ENCODE peak calls at places on chromosomes 5 and 9, in five cellular contexts. H is adrenal gland, R is HCT116, I is heart right ventricle, C is BE2C. J is an unnamed sample.

GRCh38 chr5:9686211-9686610 is 56.1 kb upstream of the TAS2R1 start:
- DNase-seq in R (no peak), H (no peak), I (no peak), C (no peak), J (no peak)

GRCh38 chr5:161311965-161312364 is 234.6 kb downstream of the GABRB2 start:
- DNase-seq in R (no peak), H (no peak), C (no peak), I (no peak), J (peak)

GRCh38 chr9:96441798-96442445 is 8.0 kb upstream of the HABP4 start:
- DNase-seq in C (no peak), H (no peak), I (no peak), R (no peak), J (peak)

GRCh38 chr9:107999890-108000289 is 510.3 kb upstream of the KLF4 start:
- DNase-seq in R (peak), C (no peak), H (no peak), I (no peak), J (no peak)

GRCh38 chr9:31908158-31908890 is 476.1 kb upstream of the ACO1 start:
- DNase-seq in H (no peak), I (no peak), C (no peak), R (peak), J (peak)

GRCh38 chr5:171739246-171739645 is 46.4 kb upstream of the SMIM23 start:
- DNase-seq in H (no peak), R (no peak), I (no peak), C (no peak), J (no peak)

GRCh38 chr5:150604894-150605440 is 35.5 kb upstream of the SYNPO start:
- DNase-seq in I (no peak), C (no peak), H (no peak), R (no peak), J (no peak)

GRCh38 chr9:130137870-130138653 is 34.1 kb upstream of the NCS1 start:
- DNase-seq in I (peak), R (no peak), H (peak), C (no peak), J (no peak)

GRCh38 chr5:102798103-102798502 is 43.0 kb downstream of the PAM start:
- DNase-seq in C (no peak), I (no peak), R (no peak), H (no peak), J (no peak)

GRCh38 chr9:89256690-89257089 is 54.3 kb upstream of the CKS2 start:
- DNase-seq in I (no peak), C (no peak), R (no peak), H (no peak), J (no peak)

GRCh38 chr5:141003791-141004601 is 37.7 kb downstream of the PCDHAC2 start:
- DNase-seq in H (no peak), I (no peak), C (peak), R (peak), J (no peak)

GRCh38 chr9:93177676-93178075 is 6.3 kb upstream of the WNK2 start:
- DNase-seq in H (no peak), C (peak), R (no peak), I (no peak), J (no peak)

GRCh38 chr9:133207540-133208170 is 1.4 kb downstream of the OBP2B start:
- DNase-seq in I (no peak), C (no peak), R (no peak), H (no peak), J (no peak)

GRCh38 chr9:132773764-132774339 is 103.6 kb downstream of the GTF3C4 start:
- DNase-seq in H (no peak), I (no peak), R (no peak), C (no peak), J (no peak)

GRCh38 chr5:15026011-15026481 is 154.5 kb upstream of the ANKH start:
- DNase-seq in I (no peak), H (no peak), C (no peak), R (no peak), J (no peak)

GRCh38 chr5:129506092-129506491 is 46.0 kb downstream of the ADAMTS19 start:
- DNase-seq in C (no peak), I (no peak), H (no peak), R (no peak), J (no peak)

GRCh38 chr9:123957168-123957721 is 27.3 kb upstream of the DENND1A start:
- DNase-seq in R (no peak), H (no peak), I (no peak), C (no peak), J (no peak)

GRCh38 chr5:158967566-158967965 is 132.2 kb downstream of the EBF1 start:
- DNase-seq in R (no peak), I (no peak), H (no peak), C (no peak), J (peak)

GRCh38 chr5:122870219-122870856 is 24.9 kb downstream of the SNX24 start:
- DNase-seq in I (no peak), C (no peak), H (no peak), R (no peak), J (no peak)

GRCh38 chr9:137462396-137463193 is 3.5 kb upstream of the NSMF start:
- DNase-seq in R (no peak), H (no peak), I (no peak), C (peak), J (no peak)

GRCh38 chr5:119808474-119808873 is 179.1 kb downstream of the FAM170A start:
- DNase-seq in C (no peak), H (no peak), I (no peak), R (no peak), J (no peak)

GRCh38 chr9:118170032-118170955 is 466.1 kb downstream of the TLR4 start:
- DNase-seq in R (no peak), C (peak), H (peak), I (no peak), J (peak)

GRCh38 chr5:52961238-52961637 is 27.9 kb upstream of the ITGA2 start:
- DNase-seq in H (peak), R (no peak), I (no peak), C (peak), J (no peak)

GRCh38 chr9:33130501-33130900 is 36.6 kb downstream of the B4GALT1 start:
- DNase-seq in I (no peak), R (no peak), C (no peak), H (no peak), J (peak)

GRCh38 chr9:117189121-117189520 is 225.7 kb downstream of the ASTN2 start:
- DNase-seq in I (no peak), C (no peak), R (no peak), H (no peak), J (no peak)

GRCh38 chr9:89985078-89985477 is 380.3 kb downstream of the GADD45G start:
- DNase-seq in I (no peak), R (no peak), H (no peak), C (no peak), J (no peak)

GRCh38 chr5:45274241-45274640 is 421.9 kb downstream of the HCN1 start:
- DNase-seq in R (no peak), C (no peak), H (no peak), I (no peak), J (no peak)

GRCh38 chr5:10689391-10690081 is 71.5 kb downstream of the DAP start:
- DNase-seq in C (peak), H (peak), R (no peak), I (no peak), J (peak)

GRCh38 chr5:54889826-54890225 is 95.6 kb downstream of the ESM1 start:
- DNase-seq in R (no peak), C (no peak), I (no peak), H (no peak), J (no peak)

GRCh38 chr9:27412963-27413362 is 111.1 kb upstream of the IFNK start:
- DNase-seq in I (no peak), R (no peak), H (no peak), C (no peak), J (no peak)

DNA sequence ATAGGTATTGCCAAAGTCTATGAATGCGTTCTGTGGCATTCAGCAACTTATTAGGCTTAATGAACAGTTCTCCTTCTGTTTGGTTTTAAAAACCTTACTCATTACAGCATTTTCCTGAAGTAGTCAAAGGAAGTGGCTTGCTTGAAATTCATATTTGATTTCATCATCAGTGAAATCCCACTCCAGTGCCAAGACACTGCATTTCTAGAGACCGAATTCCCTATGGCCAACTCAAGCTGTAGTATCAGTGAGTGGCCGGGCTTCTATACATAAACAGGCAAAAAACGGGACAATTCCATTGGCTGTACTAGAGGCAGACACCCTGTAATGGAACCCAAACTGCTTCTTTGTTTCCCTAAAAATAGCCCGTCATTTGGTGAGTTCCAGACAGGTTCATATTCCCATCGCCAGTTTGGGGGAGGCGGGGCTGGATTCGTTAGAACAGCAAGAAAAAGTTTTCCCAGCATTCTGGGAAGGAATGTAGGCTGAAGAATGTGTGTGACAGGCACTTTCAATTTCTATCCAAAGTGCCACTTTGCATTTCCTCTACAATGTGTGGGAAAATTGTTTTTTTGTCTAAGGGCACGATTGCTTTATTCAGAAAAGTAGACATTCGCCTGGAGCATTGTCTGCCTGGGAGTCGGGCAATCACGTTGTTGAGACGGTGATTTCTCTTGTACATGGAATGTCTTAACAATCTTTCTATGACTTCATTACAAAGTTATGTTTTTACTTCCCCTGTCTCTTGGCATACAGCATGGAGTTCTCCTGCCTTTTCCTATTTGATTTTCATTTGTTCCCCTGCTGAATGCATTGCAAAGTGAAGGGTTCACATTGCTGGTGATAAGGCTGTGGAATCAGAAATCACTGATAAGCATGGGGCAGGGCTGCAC is 141.8 kb upstream of the MAST4 start:
- DNase-seq in C (no peak), I (no peak), H (no peak), R (no peak), J (no peak)
- H3K4me3 ChIP-seq in C (no peak), I (peak), H (no peak), R (no peak), J (no peak)

GRCh38 chr5:6432206-6432605 is 16.5 kb upstream of the UBE2QL1 start:
- DNase-seq in I (no peak), C (no peak), R (no peak), H (no peak), J (no peak)

GRCh38 chr5:6431214-6432195 is 17.2 kb upstream of the UBE2QL1 start:
- DNase-seq in R (no peak), C (no peak), H (no peak), I (no peak), J (no peak)

GRCh38 chr5:6434737-6435136 is 13.9 kb upstream of the UBE2QL1 start:
- DNase-seq in C (peak), R (no peak), H (no peak), I (no peak), J (no peak)

GRCh38 chr5:6436715-6437340 is 11.8 kb upstream of the UBE2QL1 start:
- DNase-seq in C (no peak), H (no peak), I (no peak), R (no peak), J (no peak)

GRCh38 chr5:6435356-6435755 is 13.3 kb upstream of the UBE2QL1 start:
- DNase-seq in C (peak), R (peak), I (no peak), H (peak), J (peak)
- TF ChIP-seq CTCF in C (peak), R (peak), I (peak), H (no peak), J (peak)

DNA sequence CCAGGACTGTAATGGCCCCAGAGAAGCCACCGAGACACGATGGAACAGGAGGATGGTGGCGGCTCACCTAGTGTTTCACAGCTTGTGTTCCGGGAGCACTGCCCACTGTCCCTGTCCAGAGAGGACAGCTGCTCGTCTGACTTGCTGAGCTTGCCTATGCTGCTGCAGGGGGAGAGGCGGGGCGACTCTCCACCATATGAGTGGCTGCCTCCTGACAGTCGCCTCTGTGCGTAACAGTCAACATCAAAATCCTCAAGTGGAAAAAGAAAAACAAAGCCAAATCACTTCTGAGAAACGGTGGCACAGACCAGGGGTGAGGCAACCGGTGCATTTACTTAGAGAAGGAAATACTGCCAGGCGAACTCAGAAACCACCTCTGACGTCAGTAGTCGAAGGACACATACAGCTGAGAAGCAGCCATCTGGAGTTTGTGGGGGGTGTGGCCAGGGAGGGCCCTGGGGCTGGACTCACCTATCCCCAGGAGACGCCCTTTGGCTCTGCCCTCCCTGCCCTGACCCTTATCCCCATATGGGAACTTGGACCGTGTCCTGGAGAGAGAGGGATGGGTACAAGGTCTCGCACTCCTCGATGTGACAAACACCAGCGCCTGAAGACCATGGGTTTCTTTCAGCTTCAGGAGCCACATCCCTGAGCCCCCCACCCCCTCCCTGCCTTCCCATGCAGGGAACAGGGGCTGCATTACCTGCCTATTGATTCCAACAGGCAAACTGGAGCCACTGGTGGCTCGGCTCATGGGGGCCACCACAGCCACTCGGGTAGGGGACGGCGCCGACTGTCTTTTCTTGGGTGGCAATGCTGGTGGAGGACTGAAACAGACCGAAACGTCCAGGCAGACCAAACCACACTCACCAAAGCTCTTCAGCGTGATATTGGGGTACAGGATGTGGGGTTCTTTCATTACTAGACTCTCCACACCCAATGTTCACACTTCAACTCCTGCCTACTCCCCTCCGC is 82.8 kb downstream of the PRRT1B start:
- DNase-seq in I (no peak), R (no peak), C (peak), H (peak), J (peak)
- H3K4me3 ChIP-seq in I (no peak), R (no peak), C (no peak), H (no peak), J (peak)

GRCh38 chr9:20941177-20941690 is 90.2 kb downstream of the HACD4 start:
- DNase-seq in C (peak), H (peak), R (peak), I (peak), J (peak)
- TF ChIP-seq CTCF in C (peak), H (peak), R (peak), I (peak), J (peak)

GRCh38 chr5:1873242-1873959 is 9.3 kb downstream of the IRX4 start:
- DNase-seq in C (no peak), H (no peak), I (peak), R (no peak), J (no peak)

GRCh38 chr5:1875481-1875842 is 7.3 kb downstream of the IRX4 start:
- DNase-seq in I (no peak), R (no peak), C (no peak), H (no peak), J (no peak)

GRCh38 chr5:1874348-1874747 is 8.4 kb downstream of the IRX4 start:
- DNase-seq in C (no peak), R (no peak), I (no peak), H (no peak), J (no peak)

GRCh38 chr5:1875843-1876671 is 6.7 kb downstream of the IRX4 start:
- DNase-seq in R (no peak), H (no peak), I (no peak), C (no peak), J (no peak)

GRCh38 chr5:1874820-1875219 is 7.9 kb downstream of the IRX4 start:
- DNase-seq in R (no peak), C (no peak), I (no peak), H (no peak), J (no peak)
- H3K4me3 ChIP-seq in R (no peak), C (no peak), I (no peak), H (no peak), J (no peak)

DNA sequence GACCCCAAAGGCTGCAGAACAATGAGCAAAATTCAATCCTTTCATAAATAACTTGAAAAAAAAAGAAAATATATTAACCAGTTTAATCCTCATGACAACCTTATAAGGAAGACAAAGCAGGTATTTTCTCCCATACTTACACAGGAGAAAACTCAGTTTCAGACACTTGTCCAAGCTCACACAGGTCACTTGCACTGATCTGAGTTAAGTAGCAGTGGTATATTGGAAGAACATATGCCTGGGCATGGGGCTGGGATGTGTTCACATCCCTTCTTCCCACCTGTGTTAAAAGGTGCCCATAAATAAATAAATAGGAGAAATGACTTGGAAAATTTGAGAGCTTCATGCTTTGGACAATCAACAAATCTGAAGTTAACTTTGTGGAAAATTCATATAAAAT is 63.5 kb upstream of the SELENOP start:
- DNase-seq in R (no peak), H (no peak), C (no peak), I (no peak), J (no peak)
- TF ChIP-seq CTCF in R (no peak), H (no peak), C (no peak), I (no peak), J (no peak)

J was measured in GM12865.